ENCODE peak calls at places on chromosomes 11 and 22, in six cellular contexts. Q is right cardiac atrium; E is left ventricle myocardium inferior; F is memory B cell; C is stimulated activated CD4-positive, alpha-beta T cell treated with anti-CD3 and anti-CD28 coated beads, TNF-alpha, amount 100 ng/mL, for 24 hours; H is GOT3. V is an unnamed sample.

GRCh38 chr22:41308544-41308947 is 7.2 kb downstream of the ZC3H7B start:
- DNase-seq in Q (no peak), E (no peak), F (no peak), C (no peak), H (no peak), V (no peak)

GRCh38 chr22:26624788-26625187 is 3.0 kb downstream of the CRYBA4 start:
- DNase-seq in Q (no peak), E (no peak), F (no peak), C (no peak), H (no peak), V (no peak)

GRCh38 chr11:86484164-86484794 is 109.6 kb downstream of the CCDC81 start:
- DNase-seq in Q (peak; percentile 70), E (peak; percentile 35), F (no peak), C (no peak), H (peak; percentile 44), V (peak; percentile 76)

GRCh38 chr11:116993599-116993998 is 104.6 kb downstream of the SIK3 start:
- DNase-seq in Q (no peak), E (no peak), F (peak; percentile 34), C (no peak), H (no peak), V (no peak)

GRCh38 chr22:44340271-44341239 is 27.8 kb upstream of the SHISAL1 start:
- DNase-seq in Q (peak; percentile 39), E (no peak), F (no peak), C (no peak), H (no peak), V (no peak)

GRCh38 chr11:116986521-116987105 is 111.6 kb downstream of the SIK3 start:
- DNase-seq in Q (no peak), E (no peak), F (peak; percentile 39), C (no peak), H (no peak), V (no peak)

GRCh38 chr22:24146190-24146616 is 35.1 kb upstream of the SUSD2 start:
- DNase-seq in Q (peak; percentile 74), E (no peak), F (no peak), C (peak; percentile 11), H (no peak), V (no peak)

GRCh38 chr11:66002648-66003225 is 434 bp downstream of the BANF1 start:
- DNase-seq in Q (peak; percentile 81), E (peak; percentile 50), F (no peak), C (no peak), H (no peak), V (no peak)

GRCh38 chr22:25139062-25139461 is 60.6 kb upstream of the CRYBB3 start:
- DNase-seq in Q (peak; percentile 79), E (peak; percentile 48), F (no peak), C (no peak), H (no peak), V (no peak)

GRCh38 chr22:37880668-37881440 is 25.2 kb upstream of the MICALL1 start:
- DNase-seq in Q (no peak), E (no peak), F (no peak), C (no peak), H (no peak), V (no peak)

GRCh38 chr11:59689015-59689414 is 20.2 kb upstream of the PATL1 start:
- DNase-seq in Q (no peak), E (no peak), F (no peak), C (no peak), H (no peak), V (no peak)

GRCh38 chr11:125338886-125339811 is 156.9 kb downstream of the FEZ1 start:
- DNase-seq in Q (peak; percentile 65), E (no peak), F (no peak), C (no peak), H (no peak), V (no peak)

GRCh38 chr22:34886812-34887211 is 179.1 kb upstream of the ISX start:
- DNase-seq in Q (no peak), E (no peak), F (no peak), C (no peak), H (no peak), V (no peak)

V was measured in T1000.